ENCODE peak calls at places on chromosomes 11 and 22, in five cellular contexts. O, J, C, T and H are unnamed samples.

GRCh38 chr11:44275241-44275640 is 34.7 kb downstream of the ALX4 start:
- DNase-seq in O (no peak), J (no peak), C (no peak), T (no peak), H (no peak)

GRCh38 chr11:3815882-3816281 is 7.5 kb downstream of the PGAP2 start:
- DNase-seq in O (no peak), J (no peak), C (no peak), T (no peak), H (no peak)

GRCh38 chr11:113553235-113553634 is 78.0 kb upstream of the DRD2 start:
- DNase-seq in O (no peak), J (no peak), C (peak), T (no peak), H (no peak)

GRCh38 chr11:46710821-46711269 is 8.2 kb upstream of the F2 start:
- DNase-seq in O (no peak), J (no peak), C (peak), T (no peak), H (peak)

GRCh38 chr22:36946436-36947158 is 33.2 kb downstream of the CSF2RB start:
- DNase-seq in O (no peak), J (peak), C (peak), T (peak), H (peak)

GRCh38 chr22:47333625-47334024 is 571.2 kb downstream of the TBC1D22A start:
- DNase-seq in O (peak), J (no peak), C (peak), T (no peak), H (peak)

GRCh38 chr11:17473071-17473744 is 3.4 kb downstream of the ABCC8 start:
- DNase-seq in O (peak), J (no peak), C (no peak), T (no peak), H (no peak)

GRCh38 chr22:45548991-45549736 is 46.5 kb downstream of the FBLN1 start:
- DNase-seq in O (no peak), J (no peak), C (peak), T (peak), H (no peak)

GRCh38 chr11:65558785-65559509 is 788 bp upstream of the LTBP3 start:
- DNase-seq in O (no peak), J (no peak), C (peak), T (no peak), H (no peak)

GRCh38 chr11:57641426-57641825 is 8.3 kb downstream of the YPEL4 start:
- DNase-seq in O (peak), J (peak), C (peak), T (peak), H (peak)

GRCh38 chr22:16963189-16963945 is 44.7 kb downstream of the GAB4 start:
- DNase-seq in O (no peak), J (no peak), C (no peak), T (no peak), H (no peak)

GRCh38 chr11:61338783-61339489 is 5.9 kb downstream of the TKFC start:
- DNase-seq in O (no peak), J (no peak), C (no peak), T (no peak), H (no peak)

GRCh38 chr11:119518746-119519382 is 95.9 kb upstream of the THY1 start:
- DNase-seq in O (no peak), J (no peak), C (peak), T (peak), H (peak)

GRCh38 chr11:117872420-117872961 is 4.0 kb downstream of the FXYD6 start:
- DNase-seq in O (no peak), J (no peak), C (no peak), T (no peak), H (no peak)

GRCh38 chr11:122204206-122204605 is 88.2 kb upstream of the BLID start:
- DNase-seq in O (no peak), J (no peak), C (no peak), T (no peak), H (no peak)

GRCh38 chr22:45460288-45461109 is 42.2 kb upstream of the FBLN1 start:
- DNase-seq in O (no peak), J (no peak), C (peak), T (no peak), H (no peak)

GRCh38 chr11:102345923-102346322 is 1.1 kb upstream of the BIRC2 start:
- DNase-seq in O (no peak), J (no peak), C (peak), T (peak), H (no peak)

GRCh38 chr11:12798609-12799011 is 124.4 kb downstream of the TEAD1 start:
- DNase-seq in O (no peak), J (no peak), C (no peak), T (no peak), H (no peak)

GRCh38 chr11:110509485-110509884 is 79.7 kb downstream of the FDX1 start:
- DNase-seq in O (peak), J (no peak), C (no peak), T (no peak), H (no peak)

GRCh38 chr11:118175031-118175531 is 1.4 kb downstream of the SCN2B start:
- DNase-seq in O (no peak), J (no peak), C (peak), T (no peak), H (peak)

GRCh38 chr11:11537372-11537771 is 84.4 kb downstream of the GALNT18 start:
- DNase-seq in O (no peak), J (no peak), C (no peak), T (no peak), H (no peak)

GRCh38 chr11:10725114-10725906 is 25.7 kb upstream of the CTR9 start:
- DNase-seq in O (no peak), J (no peak), C (peak), T (no peak), H (peak)

GRCh38 chr11:17846852-17847453 is 112.4 kb downstream of the KCNC1 start:
- DNase-seq in O (no peak), J (no peak), C (peak), T (peak), H (no peak)

GRCh38 chr11:3854660-3854976 is 846 bp upstream of the STIM1 start:
- DNase-seq in O (no peak), J (no peak), C (no peak), T (no peak), H (no peak)

GRCh38 chr11:127074151-127074761 is 73.7 kb upstream of the KIRREL3 start:
- DNase-seq in O (peak), J (peak), C (peak), T (no peak), H (peak)

GRCh38 chr11:61507962-61508824 is at the start of gene LRRC10B:
- DNase-seq in O (peak), J (no peak), C (no peak), T (peak), H (peak)

GRCh38 chr11:94924074-94925031 is 49.0 kb downstream of the CWC15 start:
- DNase-seq in O (no peak), J (no peak), C (no peak), T (no peak), H (no peak)